ENCODE peak calls at places on chromosomes 4 and X, in five cellular contexts. One of them, this sample, is unnamed.

GRCh38 chr4:182880387-182881356 is 36.5 kb downstream of the DCTD start:
- DNase-seq in SIG-M5: no peak
- DNase-seq in occipital lobe: peak; percentile 10
- DNase-seq in stimulated activated CD8-positive, alpha-beta memory T cell treated with anti-CD3 and anti-CD28 coated beads, Interleukin-4, amount 100 ng/mL, for 24 hours: no peak
- DNase-seq in colonic mucosa: no peak
- DNase-seq in this sample: no peak

GRCh38 chr4:166006217-166006616 is 133.2 kb downstream of the TLL1 start:
- DNase-seq in SIG-M5: no peak
- DNase-seq in occipital lobe: no peak
- DNase-seq in stimulated activated CD8-positive, alpha-beta memory T cell treated with anti-CD3 and anti-CD28 coated beads, Interleukin-4, amount 100 ng/mL, for 24 hours: no peak
- DNase-seq in colonic mucosa: no peak
- DNase-seq in this sample: no peak

GRCh38 chrX:39907964-39908616 is 189.7 kb downstream of the BCOR start:
- DNase-seq in SIG-M5: no peak
- DNase-seq in occipital lobe: no peak
- DNase-seq in stimulated activated CD8-positive, alpha-beta memory T cell treated with anti-CD3 and anti-CD28 coated beads, Interleukin-4, amount 100 ng/mL, for 24 hours: no peak
- DNase-seq in colonic mucosa: no peak
- DNase-seq in this sample: peak; percentile 60

GRCh38 chr4:71685975-71686374 is 97.9 kb downstream of the GC start:
- DNase-seq in SIG-M5: no peak
- DNase-seq in occipital lobe: no peak
- DNase-seq in stimulated activated CD8-positive, alpha-beta memory T cell treated with anti-CD3 and anti-CD28 coated beads, Interleukin-4, amount 100 ng/mL, for 24 hours: no peak
- DNase-seq in colonic mucosa: no peak
- DNase-seq in this sample: no peak

GRCh38 chr4:6953751-6954380 is 44.2 kb downstream of the TBC1D14 start:
- DNase-seq in SIG-M5: no peak
- DNase-seq in occipital lobe: no peak
- DNase-seq in stimulated activated CD8-positive, alpha-beta memory T cell treated with anti-CD3 and anti-CD28 coated beads, Interleukin-4, amount 100 ng/mL, for 24 hours: no peak
- DNase-seq in colonic mucosa: peak; percentile 93
- DNase-seq in this sample: no peak

GRCh38 chr4:41934813-41935651 is at the start of gene TMEM33:
- DNase-seq in SIG-M5: peak; percentile 21
- DNase-seq in occipital lobe: peak; percentile 73
- DNase-seq in stimulated activated CD8-positive, alpha-beta memory T cell treated with anti-CD3 and anti-CD28 coated beads, Interleukin-4, amount 100 ng/mL, for 24 hours: peak; percentile 70
- DNase-seq in colonic mucosa: peak; percentile 89
- DNase-seq in this sample: peak; percentile 91

GRCh38 chrX:139967300-139967699 is 2.0 kb upstream of the CXorf66 start:
- DNase-seq in SIG-M5: no peak
- DNase-seq in occipital lobe: no peak
- DNase-seq in stimulated activated CD8-positive, alpha-beta memory T cell treated with anti-CD3 and anti-CD28 coated beads, Interleukin-4, amount 100 ng/mL, for 24 hours: no peak
- DNase-seq in colonic mucosa: peak; percentile 22
- DNase-seq in this sample: no peak

GRCh38 chrX:97158270-97158669 is 274.6 kb downstream of the RPA4 start:
- DNase-seq in SIG-M5: no peak
- DNase-seq in occipital lobe: no peak
- DNase-seq in stimulated activated CD8-positive, alpha-beta memory T cell treated with anti-CD3 and anti-CD28 coated beads, Interleukin-4, amount 100 ng/mL, for 24 hours: no peak
- DNase-seq in colonic mucosa: no peak
- DNase-seq in this sample: no peak

GRCh38 chr4:152571296-152571695 is 35.4 kb upstream of the FBXW7 start:
- DNase-seq in SIG-M5: no peak
- DNase-seq in occipital lobe: no peak
- DNase-seq in stimulated activated CD8-positive, alpha-beta memory T cell treated with anti-CD3 and anti-CD28 coated beads, Interleukin-4, amount 100 ng/mL, for 24 hours: no peak
- DNase-seq in colonic mucosa: no peak
- DNase-seq in this sample: no peak

GRCh38 chr4:107619065-107619464 is 101.0 kb downstream of the PAPSS1 start:
- DNase-seq in SIG-M5: no peak
- DNase-seq in occipital lobe: no peak
- DNase-seq in stimulated activated CD8-positive, alpha-beta memory T cell treated with anti-CD3 and anti-CD28 coated beads, Interleukin-4, amount 100 ng/mL, for 24 hours: no peak
- DNase-seq in colonic mucosa: no peak
- DNase-seq in this sample: no peak

GRCh38 chr4:42519803-42520417 is 122.6 kb downstream of the SHISA3 start:
- DNase-seq in SIG-M5: no peak
- DNase-seq in occipital lobe: no peak
- DNase-seq in stimulated activated CD8-positive, alpha-beta memory T cell treated with anti-CD3 and anti-CD28 coated beads, Interleukin-4, amount 100 ng/mL, for 24 hours: peak; percentile 7
- DNase-seq in colonic mucosa: peak; percentile 54
- DNase-seq in this sample: peak; percentile 21